ENCODE peak calls at places on chromosomes 13 and 19, in nine cellular contexts. H is progenitor cell of endocrine pancreas; Y is activated CD4-positive, alpha-beta memory T cell treated with anti-CD3 and anti-CD28 coated beads, Interleukin-2, amount 10 ng/mL, durations not matched to agents 7 days and 5 days; P is AG04449; Z is NAMALWA; T is left ventricle myocardium inferior; J is NCI-H1092 treated with DMSO at 0.1 percent for 48 hours; Q is esophagus squamous epithelium; F is NCI-H2081. N is an unnamed sample.

GRCh38 chr19:53824134-53824611 is at the start of gene NLRP12:
- DNase-seq in J (no peak), Z (no peak), T (no peak), H (no peak), P (no peak), Y (no peak), F (no peak), Q (no peak), N (no peak)

GRCh38 chr19:41910992-41911888 is 17.0 kb downstream of the ERFL start:
- DNase-seq in F (no peak), Y (no peak), T (no peak), Z (no peak), J (no peak), Q (no peak), H (no peak), P (no peak), N (no peak)

GRCh38 chr19:51098366-51099069 is 9.7 kb downstream of the CTU1 start:
- DNase-seq in Y (peak), T (peak), J (no peak), F (no peak), H (no peak), P (no peak), Z (no peak), Q (no peak), N (no peak)

GRCh38 chr13:39501711-39502324 is 101.2 kb downstream of the LHFPL6 start:
- DNase-seq in P (no peak), J (no peak), Y (no peak), H (no peak), Z (no peak), T (peak), Q (no peak), F (peak), N (no peak)

GRCh38 chr13:104315606-104316005 is 1249.4 kb upstream of the SLC10A2 start:
- DNase-seq in Q (no peak), J (no peak), P (peak), Z (no peak), T (no peak), F (no peak), H (no peak), Y (no peak), N (peak)

GRCh38 chr13:104295537-104295936 is 1229.3 kb upstream of the SLC10A2 start:
- DNase-seq in Y (no peak), Q (no peak), P (no peak), T (no peak), F (no peak), H (no peak), J (no peak), Z (no peak), N (no peak)

GRCh38 chr13:86563308-86563707 is 764.1 kb upstream of the SLITRK6 start:
- DNase-seq in H (no peak), T (no peak), Q (no peak), J (no peak), P (no peak), Y (no peak), F (no peak), Z (no peak), N (peak)

GRCh38 chr19:19597809-19598306 is 20.6 kb downstream of the PBX4 start:
- DNase-seq in F (no peak), Y (peak), P (no peak), T (no peak), Q (no peak), H (no peak), J (no peak), Z (no peak), N (no peak)

GRCh38 chr19:47598407-47599349 is 10.3 kb upstream of the BICRA start:
- DNase-seq in Y (no peak), H (no peak), Q (no peak), P (peak), F (no peak), T (no peak), J (no peak), Z (no peak), N (peak)

GRCh38 chr19:53091413-53091812 is 11.8 kb downstream of the ZNF160 start:
- DNase-seq in Y (no peak), P (no peak), F (no peak), Q (no peak), T (no peak), H (no peak), J (no peak), Z (no peak), N (no peak)

GRCh38 chr13:73985789-73986188 is 148.4 kb downstream of the KLF12 start:
- DNase-seq in H (no peak), J (no peak), Z (no peak), T (no peak), F (no peak), Y (no peak), P (no peak), Q (no peak), N (no peak)

N was measured in GM23248.